ENCODE peak calls at places on chromosome 18, in four cellular contexts. O is ascending aorta; W is hepatocyte; E is CD8-positive, alpha-beta T cell. R is an unnamed sample.

GRCh38 chr18:35397976-35398375 is 20.8 kb upstream of the ZNF396 start:
- DNase-seq in O (no peak), W (no peak), E (no peak), R (no peak)

GRCh38 chr18:48027401-48027931 is 97.0 kb upstream of the SMAD2 start:
- DNase-seq in E (no peak), W (no peak), O (no peak), R (peak; percentile 64)

GRCh38 chr18:68564961-68565360 is 149.9 kb downstream of the TMX3 start:
- DNase-seq in O (no peak), E (no peak), W (no peak), R (peak; percentile 37)

GRCh38 chr18:49201464-49201863 is 250.7 kb upstream of the SMAD7 start:
- DNase-seq in W (no peak), E (no peak), O (no peak), R (no peak)

GRCh38 chr18:68703326-68703725 is 11.6 kb downstream of the TMX3 start:
- DNase-seq in W (no peak), O (no peak), E (no peak), R (no peak)

GRCh38 chr18:35933982-35934381 is 38.5 kb upstream of the RMP24 start:
- DNase-seq in W (no peak), E (no peak), O (no peak), R (no peak)

GRCh38 chr18:24656571-24656971 is 196.1 kb downstream of the HRH4 start:
- DNase-seq in E (no peak), O (no peak), W (no peak), R (peak; percentile 17)

GRCh38 chr18:29779096-29779495 is 1263.4 kb downstream of the DSC3 start:
- DNase-seq in W (no peak), E (no peak), O (no peak), R (peak; percentile 16)

GRCh38 chr18:72201032-72201431 is 343.1 kb downstream of the CBLN2 start:
- DNase-seq in E (no peak), O (no peak), W (no peak), R (no peak)

GRCh38 chr18:53152478-53152877 is 812.5 kb downstream of the DCC start:
- DNase-seq in E (no peak), W (no peak), O (no peak), R (peak; percentile 9)

GRCh38 chr18:52920665-52921064 is 580.7 kb downstream of the DCC start:
- DNase-seq in E (no peak), O (no peak), W (no peak), R (no peak)

GRCh38 chr18:48111547-48111946 is 181.1 kb upstream of the SMAD2 start:
- DNase-seq in O (no peak), W (no peak), E (no peak), R (no peak)

GRCh38 chr18:62957885-62958472 is 242.6 kb downstream of the PHLPP1 start:
- DNase-seq in O (no peak), W (no peak), E (no peak), R (peak; percentile 61)

GRCh38 chr18:24837065-24837464 is 376.6 kb downstream of the HRH4 start:
- DNase-seq in W (peak; percentile 12), O (no peak), E (no peak), R (peak; percentile 7)

GRCh38 chr18:59446012-59446411 is 86.9 kb upstream of the LMAN1 start:
- DNase-seq in W (peak; percentile 49), E (no peak), O (no peak), R (peak; percentile 67)

GRCh38 chr18:59357928-59358327 is 1.1 kb downstream of the LMAN1 start:
- DNase-seq in W (peak; percentile 57), E (no peak), O (no peak), R (peak; percentile 62)

GRCh38 chr18:63553117-63553516 is 10.9 kb downstream of the SERPINB12 start:
- DNase-seq in W (peak; percentile 31), E (no peak), O (no peak), R (peak; percentile 65)

GRCh38 chr18:69874058-69874457 is 73.6 kb downstream of the CD226 start:
- DNase-seq in E (no peak), W (no peak), O (no peak), R (no peak)

GRCh38 chr18:2471523-2471922 is 99.8 kb downstream of the METTL4 start:
- DNase-seq in W (no peak), E (no peak), O (no peak), R (no peak)

GRCh38 chr18:35697869-35698268 is 116.3 kb downstream of the GALNT1 start:
- DNase-seq in O (no peak), W (no peak), E (no peak), R (no peak)

GRCh38 chr18:60873708-60874107 is 459.5 kb upstream of the CDH20 start:
- DNase-seq in O (no peak), E (no peak), W (no peak), R (no peak)

GRCh38 chr18:12247946-12248345 is 6.2 kb upstream of the CIDEA start:
- DNase-seq in E (no peak), W (no peak), O (no peak), R (no peak)

GRCh38 chr18:65425366-65425765 is 325.4 kb upstream of the CDH7 start:
- DNase-seq in W (no peak), E (no peak), O (no peak), R (no peak)

GRCh38 chr18:56112013-56112749 is 524.2 kb upstream of the TCF4 start:
- DNase-seq in O (no peak), W (no peak), E (no peak), R (no peak)

GRCh38 chr18:79367989-79368388 is 27.7 kb upstream of the NFATC1 start:
- DNase-seq in O (no peak), E (no peak), W (no peak), R (peak; percentile 50)

GRCh38 chr18:34039194-34039593 is 185.5 kb downstream of the NOL4 start:
- DNase-seq in E (no peak), W (no peak), O (no peak), R (no peak)

GRCh38 chr18:55988537-55988936 is 400.5 kb upstream of the TCF4 start:
- DNase-seq in E (no peak), W (peak; percentile 57), O (no peak), R (no peak)

GRCh38 chr18:49491534-49491856 is 4.5 kb upstream of the C18orf32 start:
- DNase-seq in O (no peak), W (no peak), E (no peak), R (no peak)

GRCh38 chr18:31248783-31249521 is 69.0 kb upstream of the DSG1 start:
- DNase-seq in W (no peak), O (no peak), E (no peak), R (no peak)

GRCh38 chr18:78138993-78139496 is 840.6 kb upstream of the SALL3 start:
- DNase-seq in W (no peak), E (no peak), O (no peak), R (no peak)

GRCh38 chr18:63689064-63689463 is 13.7 kb upstream of the SERPINB11 start:
- DNase-seq in W (no peak), O (no peak), E (no peak), R (no peak)

GRCh38 chr18:67705748-67706147 is 189.2 kb upstream of the DSEL start:
- DNase-seq in E (no peak), W (no peak), O (no peak), R (peak; percentile 16)

GRCh38 chr18:34643982-34644381 is 66.1 kb upstream of the DTNA start:
- DNase-seq in W (no peak), E (no peak), O (no peak), R (peak; percentile 34)

GRCh38 chr18:63736856-63737255 is 34.1 kb downstream of the SERPINB11 start:
- DNase-seq in E (no peak), O (no peak), W (no peak), R (no peak)

GRCh38 chr18:27656167-27656778 is 471.2 kb upstream of the CHST9 start:
- DNase-seq in E (no peak), O (no peak), W (no peak), R (no peak)

GRCh38 chr18:62998443-62998842 is 283.1 kb downstream of the PHLPP1 start:
- DNase-seq in E (no peak), O (no peak), W (no peak), R (no peak)

GRCh38 chr18:35973650-35974049 is 1.2 kb downstream of the RMP24 start:
- DNase-seq in W (no peak), O (no peak), E (no peak), R (no peak)

GRCh38 chr18:50268022-50268747 is 1.9 kb upstream of the CFAP53 start:
- DNase-seq in O (peak; percentile 91), W (peak; percentile 83), E (peak; percentile 74), R (peak; percentile 80)

GRCh38 chr18:74228312-74228711 is 63.5 kb downstream of the CYB5A start:
- DNase-seq in O (no peak), E (no peak), W (no peak), R (no peak)

GRCh38 chr18:26457611-26458350 is 90.6 kb downstream of the KCTD1 start:
- DNase-seq in E (no peak), O (no peak), W (no peak), R (no peak)
- TF ChIP-seq CTCF in E (no peak), O (no peak), W (peak; percentile 22), R (no peak)

GRCh38 chr18:77008006-77008405 is 124.6 kb downstream of the MBP start:
- DNase-seq in W (no peak), O (peak; percentile 51), E (no peak), R (no peak)

GRCh38 chr18:77012120-77012519 is 120.5 kb downstream of the MBP start:
- DNase-seq in O (no peak), W (no peak), E (no peak), R (no peak)

GRCh38 chr18:77008576-77009315 is 123.8 kb downstream of the MBP start:
- DNase-seq in W (no peak), O (no peak), E (no peak), R (no peak)

GRCh38 chr18:77007251-77007650 is 125.3 kb downstream of the MBP start:
- DNase-seq in E (no peak), W (no peak), O (peak; percentile 52), R (no peak)

GRCh38 chr18:77009675-77010074 is 122.9 kb downstream of the MBP start:
- DNase-seq in O (no peak), W (no peak), E (no peak), R (no peak)
- H3K27ac ChIP-seq in O (no peak overlapping the region), W (no peak overlapping the region), E (no peak overlapping the region), R (no peak overlapping the region)

GRCh38 chr18:3498705-3499451 is 48.9 kb downstream of the TGIF1 start:
- DNase-seq in E (no peak), W (peak; percentile 52), O (no peak), R (peak; percentile 60)
- H3K4me1 ChIP-seq in E (peaks cover 9% of the 10 kb centered on the region), W (peaks cover 4% of the 10 kb centered on the region), O (no peaks in the 10 kb centered on the region), R (no peaks in the 10 kb centered on the region)

DNA sequence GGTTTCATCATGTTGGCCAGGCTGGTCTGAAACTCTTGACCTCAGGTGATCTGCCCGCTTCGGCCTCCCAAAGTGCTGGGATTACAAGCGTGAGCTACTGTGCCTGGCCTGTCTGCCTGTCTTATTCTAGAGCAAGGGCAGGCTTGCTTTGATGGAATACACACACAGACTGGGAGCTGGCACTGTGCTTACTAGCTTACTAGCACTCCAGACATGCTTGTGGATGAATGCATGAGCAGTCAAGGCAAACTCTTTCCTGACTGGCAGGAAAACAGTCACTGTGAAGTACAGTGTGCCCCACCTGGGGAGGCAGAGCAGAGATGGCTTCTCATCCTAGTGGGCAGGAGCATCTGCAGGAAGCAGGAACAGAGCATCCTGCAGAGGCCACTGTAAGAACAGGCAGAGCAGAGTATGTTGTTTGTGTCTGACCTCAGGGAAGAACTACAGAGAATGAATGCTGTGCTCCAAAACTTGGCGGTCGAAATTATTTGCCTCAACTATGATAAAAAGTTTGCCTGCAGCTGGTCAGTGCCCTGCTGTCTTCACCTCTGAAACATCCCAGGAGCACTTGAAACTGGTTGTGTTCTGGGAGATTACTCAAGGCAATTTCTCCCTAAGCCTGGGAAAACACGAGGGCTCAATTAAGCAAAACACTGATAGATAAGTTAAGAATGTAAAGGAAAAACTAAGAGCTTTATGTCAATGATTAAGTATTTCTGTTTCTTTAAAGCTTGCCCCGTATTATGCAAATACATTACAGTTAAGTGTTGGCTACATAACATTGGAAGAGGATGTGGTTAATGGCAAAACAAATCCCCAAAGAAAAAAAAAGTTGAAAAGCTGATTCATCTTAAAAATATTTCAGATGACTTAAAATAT is 102.4 kb downstream of the VAPA start:
- DNase-seq in O (peak; percentile 63), W (peak; percentile 63), E (no peak), R (peak; percentile 77)
- TF ChIP-seq CTCF in O (no peak), W (peak; percentile 55), E (no peak), R (peak; percentile 66)